ENCODE peak calls at places on chromosome 21, in seven cellular contexts. F, Z, R, S, V, C and K are unnamed samples.

GRCh38 chr21:45064618-45065399 is 9.6 kb upstream of the ADARB1 start:
- DNase-seq in C (no peak), Z (no peak), R (no peak), F (no peak), S (peak; percentile 62), V (no peak), K (no peak)

GRCh38 chr21:45995686-45996179 is 14.2 kb downstream of the COL6A1 start:
- DNase-seq in R (no peak), V (no peak), Z (no peak), F (peak; percentile 29), C (no peak), S (peak; percentile 86), K (peak; percentile 19)

GRCh38 chr21:17454315-17455027 is 58.4 kb upstream of the CXADR start:
- DNase-seq in V (peak; percentile 79), F (peak; percentile 58), C (no peak), R (peak; percentile 79), S (no peak), Z (peak; percentile 96), K (no peak)

GRCh38 chr21:38277501-38278111 is 20.8 kb downstream of the KCNJ15 start:
- DNase-seq in Z (peak; percentile 33), S (no peak), C (no peak), R (peak; percentile 98), F (peak; percentile 48), V (no peak), K (no peak)

GRCh38 chr21:34889537-34890257 is 159.4 kb downstream of the RUNX1 start:
- DNase-seq in F (peak; percentile 82), Z (no peak), R (no peak), C (peak; percentile 47), V (peak; percentile 81), S (peak; percentile 94), K (peak; percentile 86)

GRCh38 chr21:38234395-38235142 is 22.2 kb upstream of the KCNJ15 start:
- DNase-seq in R (no peak), C (peak; percentile 26), Z (no peak), V (no peak), F (no peak), S (no peak), K (peak; percentile 63)

GRCh38 chr21:42154237-42155044 is 64.5 kb upstream of the ABCG1 start:
- DNase-seq in R (no peak), C (no peak), S (peak; percentile 74), V (no peak), F (no peak), Z (no peak), K (no peak)

GRCh38 chr21:31460985-31461384 is 116.9 kb upstream of the TIAM1 start:
- DNase-seq in R (no peak), V (no peak), F (no peak), Z (no peak), S (no peak), C (no peak), K (no peak)

GRCh38 chr21:15508554-15508953 is 221.2 kb upstream of the USP25 start:
- DNase-seq in V (no peak), C (no peak), F (no peak), S (no peak), R (no peak), Z (no peak), K (no peak)

GRCh38 chr21:29888437-29888836 is 51.4 kb downstream of the GRIK1 start:
- DNase-seq in F (no peak), R (peak; percentile 67), Z (no peak), V (no peak), S (no peak), C (no peak), K (no peak)

GRCh38 chr21:42745511-42746239 is 92.3 kb downstream of the PDE9A start:
- DNase-seq in Z (no peak), C (no peak), S (no peak), F (no peak), R (no peak), V (no peak), K (no peak)

GRCh38 chr21:31945576-31945975 is 72.8 kb downstream of the HUNK start:
- DNase-seq in F (no peak), V (no peak), C (no peak), S (no peak), Z (no peak), R (peak; percentile 20), K (no peak)

GRCh38 chr21:16059981-16060380 is 330.2 kb downstream of the USP25 start:
- DNase-seq in Z (no peak), C (no peak), V (no peak), S (no peak), R (no peak), F (no peak), K (no peak)

GRCh38 chr21:34362136-34362444 is 1.7 kb upstream of the KCNE2 start:
- DNase-seq in V (no peak), R (no peak), C (no peak), Z (no peak), S (no peak), F (no peak), K (no peak)

GRCh38 chr21:28972398-28972797 is 20.3 kb downstream of the LTN1 start:
- DNase-seq in C (no peak), F (no peak), R (no peak), S (no peak), Z (no peak), V (no peak), K (no peak)

GRCh38 chr21:36249576-36250422 is 70.2 kb upstream of the MORC3 start:
- DNase-seq in R (no peak), C (no peak), S (no peak), F (no peak), V (no peak), Z (no peak), K (no peak)

GRCh38 chr21:33115586-33116541 is 45.9 kb downstream of the OLIG1 start:
- DNase-seq in C (no peak), R (no peak), F (no peak), S (no peak), V (no peak), Z (no peak), K (no peak)

GRCh38 chr21:35628331-35628730 is 432.0 kb downstream of the SETD4 start:
- DNase-seq in R (no peak), V (no peak), F (no peak), S (no peak), Z (no peak), C (no peak), K (no peak)

GRCh38 chr21:27206368-27206982 is 239.6 kb upstream of the ADAMTS5 start:
- DNase-seq in S (no peak), Z (no peak), C (no peak), F (no peak), R (no peak), V (no peak), K (no peak)

GRCh38 chr21:32611471-32611997 is 643 bp downstream of the CFAP298 start:
- DNase-seq in Z (no peak), F (peak; percentile 35), C (no peak), S (no peak), V (peak; percentile 51), R (no peak), K (peak; percentile 33)

GRCh38 chr21:38355353-38355752 is 98.6 kb downstream of the KCNJ15 start:
- DNase-seq in Z (no peak), V (no peak), S (no peak), R (no peak), C (no peak), F (no peak), K (no peak)

GRCh38 chr21:37582613-37583012 is 216.0 kb downstream of the DYRK1A start:
- DNase-seq in F (no peak), S (no peak), V (no peak), C (no peak), R (no peak), Z (no peak), K (no peak)

GRCh38 chr21:29521872-29522271 is 223.2 kb downstream of the BACH1 start:
- DNase-seq in S (no peak), V (no peak), F (no peak), R (no peak), C (no peak), Z (no peak), K (no peak)

GRCh38 chr21:28336299-28336698 is 656.4 kb downstream of the LTN1 start:
- DNase-seq in F (peak; percentile 24), R (peak; percentile 83), C (no peak), S (no peak), Z (no peak), V (no peak), K (peak; percentile 26)

GRCh38 chr21:26686278-26686677 is 113.2 kb upstream of the CYYR1 start:
- DNase-seq in F (no peak), C (peak; percentile 23), R (peak; percentile 19), S (no peak), Z (no peak), V (no peak), K (no peak)

GRCh38 chr21:30340714-30341573 is 3.5 kb upstream of the KRTAP27-1 start:
- DNase-seq in C (peak; percentile 13), S (no peak), R (peak; percentile 34), Z (peak; percentile 2), F (peak; percentile 40), V (peak; percentile 57), K (peak; percentile 56)

GRCh38 chr21:45393021-45393420 is 11.9 kb upstream of the COL18A1 start:
- DNase-seq in C (no peak), R (no peak), F (peak; percentile 15), Z (no peak), S (peak; percentile 88), V (peak; percentile 46), K (no peak)

GRCh38 chr21:42537106-42537742 is 23.6 kb downstream of the SLC37A1 start:
- DNase-seq in F (peak; percentile 3), Z (no peak), V (no peak), R (no peak), C (no peak), S (no peak), K (no peak)

GRCh38 chr21:44255519-44255981 is 6.1 kb downstream of the DNMT3L start:
- DNase-seq in Z (no peak), V (no peak), F (no peak), R (no peak), C (no peak), S (no peak), K (no peak)

GRCh38 chr21:44579056-44579832 is 1.2 kb downstream of the KRTAP10-5 start:
- DNase-seq in Z (no peak), V (no peak), S (no peak), R (no peak), C (no peak), F (no peak), K (no peak)

GRCh38 chr21:31731112-31731801 is 661 bp downstream of the SCAF4 start:
- DNase-seq in V (peak; percentile 64), Z (no peak), R (no peak), C (no peak), S (peak; percentile 91), F (peak; percentile 61), K (peak; percentile 40)

GRCh38 chr21:33362044-33362555 is 37.3 kb downstream of the IFNAR1 start:
- DNase-seq in S (no peak), F (no peak), Z (no peak), C (peak; percentile 98), R (no peak), V (peak; percentile 8), K (peak; percentile 50)

GRCh38 chr21:31730687-31731111 is 1.2 kb downstream of the SCAF4 start:
- DNase-seq in R (no peak), S (no peak), C (no peak), V (peak; percentile 20), Z (no peak), F (no peak), K (no peak)

GRCh38 chr21:40797881-40798280 is 49.1 kb downstream of the DSCAM start:
- DNase-seq in S (no peak), Z (no peak), R (no peak), V (no peak), C (no peak), F (no peak), K (no peak)

GRCh38 chr21:42382915-42383314 is 12.9 kb downstream of the TMPRSS3 start:
- DNase-seq in Z (no peak), R (no peak), C (no peak), F (no peak), V (no peak), S (no peak), K (no peak)

GRCh38 chr21:45550552-45551210 is 8.4 kb upstream of the SLC19A1 start:
- DNase-seq in F (no peak), R (no peak), Z (no peak), C (no peak), V (no peak), S (peak; percentile 74), K (no peak)

GRCh38 chr21:42146821-42147220 is 72.1 kb upstream of the ABCG1 start:
- DNase-seq in Z (no peak), R (no peak), V (no peak), F (no peak), S (peak; percentile 76), C (no peak), K (no peak)

GRCh38 chr21:15772654-15773053 is 42.9 kb downstream of the USP25 start:
- DNase-seq in V (no peak), R (no peak), Z (no peak), F (no peak), C (no peak), S (no peak), K (no peak)